ENCODE peak calls at places on chromosomes 7 and 10, in eight cellular contexts. One of them, this sample, is unnamed.

GRCh38 chr10:89414879-89415821 is 782 bp downstream of the IFIT5 start:
- DNase-seq in brain microvascular endothelial cell: peak
- DNase-seq in fibroblast of villous mesenchyme: peak
- DNase-seq in H9: peak
- DNase-seq in esophagus squamous epithelium: no peak
- DNase-seq in CD4-positive, alpha-beta T cell: peak
- DNase-seq in H1: peak
- DNase-seq in OCI-LY7: no peak
- DNase-seq in this sample: peak

GRCh38 chr10:123269017-123269552 is 114.9 kb downstream of the BUB3 start:
- DNase-seq in H9: no peak
- DNase-seq in brain microvascular endothelial cell: no peak
- DNase-seq in CD4-positive, alpha-beta T cell: no peak
- DNase-seq in OCI-LY7: no peak
- DNase-seq in H1: no peak
- DNase-seq in esophagus squamous epithelium: no peak
- DNase-seq in fibroblast of villous mesenchyme: no peak
- DNase-seq in this sample: no peak

GRCh38 chr7:27929127-27929526 is 189.2 kb downstream of the TAX1BP1 start:
- DNase-seq in H9: no peak
- DNase-seq in CD4-positive, alpha-beta T cell: no peak
- DNase-seq in H1: no peak
- DNase-seq in fibroblast of villous mesenchyme: no peak
- DNase-seq in OCI-LY7: no peak
- DNase-seq in esophagus squamous epithelium: no peak
- DNase-seq in brain microvascular endothelial cell: no peak
- DNase-seq in this sample: no peak

GRCh38 chr7:155974186-155974897 is 162.1 kb upstream of the SHH start:
- DNase-seq in H9: peak
- DNase-seq in esophagus squamous epithelium: no peak
- DNase-seq in fibroblast of villous mesenchyme: no peak
- DNase-seq in brain microvascular endothelial cell: no peak
- DNase-seq in H1: no peak
- DNase-seq in OCI-LY7: no peak
- DNase-seq in CD4-positive, alpha-beta T cell: no peak
- DNase-seq in this sample: no peak

GRCh38 chr7:5702876-5703571 is 78.4 kb downstream of the RNF216 start:
- DNase-seq in brain microvascular endothelial cell: peak
- DNase-seq in esophagus squamous epithelium: no peak
- DNase-seq in H1: no peak
- DNase-seq in CD4-positive, alpha-beta T cell: no peak
- DNase-seq in fibroblast of villous mesenchyme: no peak
- DNase-seq in OCI-LY7: no peak
- DNase-seq in H9: no peak
- DNase-seq in this sample: peak

GRCh38 chr7:65509368-65510186 is 135.9 kb downstream of the ZNF92 start:
- DNase-seq in H9: no peak
- DNase-seq in brain microvascular endothelial cell: no peak
- DNase-seq in fibroblast of villous mesenchyme: no peak
- DNase-seq in esophagus squamous epithelium: no peak
- DNase-seq in OCI-LY7: peak
- DNase-seq in CD4-positive, alpha-beta T cell: no peak
- DNase-seq in H1: peak
- DNase-seq in this sample: no peak

GRCh38 chr7:1514407-1514806 is 10.2 kb upstream of the INTS1 start:
- DNase-seq in H9: no peak
- DNase-seq in esophagus squamous epithelium: no peak
- DNase-seq in fibroblast of villous mesenchyme: no peak
- DNase-seq in brain microvascular endothelial cell: no peak
- DNase-seq in H1: no peak
- DNase-seq in CD4-positive, alpha-beta T cell: no peak
- DNase-seq in OCI-LY7: no peak
- DNase-seq in this sample: no peak

GRCh38 chr10:68625316-68625921 is 65.3 kb downstream of the TET1 start:
- DNase-seq in brain microvascular endothelial cell: no peak
- DNase-seq in CD4-positive, alpha-beta T cell: no peak
- DNase-seq in esophagus squamous epithelium: no peak
- DNase-seq in H9: no peak
- DNase-seq in H1: no peak
- DNase-seq in fibroblast of villous mesenchyme: peak
- DNase-seq in OCI-LY7: peak
- DNase-seq in this sample: no peak

GRCh38 chr7:113083834-113084498 is 2.7 kb downstream of the GPR85 start:
- DNase-seq in fibroblast of villous mesenchyme: no peak
- DNase-seq in esophagus squamous epithelium: no peak
- DNase-seq in brain microvascular endothelial cell: no peak
- DNase-seq in H9: no peak
- DNase-seq in H1: no peak
- DNase-seq in OCI-LY7: no peak
- DNase-seq in CD4-positive, alpha-beta T cell: no peak
- DNase-seq in this sample: no peak

GRCh38 chr10:86795353-86795752 is 38.9 kb downstream of the BMPR1A start:
- DNase-seq in OCI-LY7: no peak
- DNase-seq in CD4-positive, alpha-beta T cell: no peak
- DNase-seq in H9: no peak
- DNase-seq in fibroblast of villous mesenchyme: peak
- DNase-seq in brain microvascular endothelial cell: peak
- DNase-seq in esophagus squamous epithelium: no peak
- DNase-seq in H1: no peak
- DNase-seq in this sample: peak

GRCh38 chr7:26700893-26701292 is 163.5 kb downstream of the SKAP2 start:
- DNase-seq in CD4-positive, alpha-beta T cell: no peak
- DNase-seq in esophagus squamous epithelium: no peak
- DNase-seq in OCI-LY7: no peak
- DNase-seq in H1: no peak
- DNase-seq in H9: no peak
- DNase-seq in brain microvascular endothelial cell: no peak
- DNase-seq in fibroblast of villous mesenchyme: no peak
- DNase-seq in this sample: no peak

GRCh38 chr10:7123719-7124118 is 287.1 kb downstream of the SFMBT2 start:
- DNase-seq in OCI-LY7: no peak
- DNase-seq in H9: no peak
- DNase-seq in esophagus squamous epithelium: no peak
- DNase-seq in brain microvascular endothelial cell: no peak
- DNase-seq in fibroblast of villous mesenchyme: no peak
- DNase-seq in CD4-positive, alpha-beta T cell: no peak
- DNase-seq in H1: no peak
- DNase-seq in this sample: no peak

GRCh38 chr7:9071160-9071762 is 637.9 kb downstream of the NXPH1 start:
- DNase-seq in OCI-LY7: no peak
- DNase-seq in H1: no peak
- DNase-seq in fibroblast of villous mesenchyme: no peak
- DNase-seq in H9: no peak
- DNase-seq in CD4-positive, alpha-beta T cell: no peak
- DNase-seq in esophagus squamous epithelium: no peak
- DNase-seq in brain microvascular endothelial cell: no peak
- DNase-seq in this sample: no peak

GRCh38 chr7:32670105-32670504 is 174.8 kb downstream of the AVL9 start:
- DNase-seq in OCI-LY7: no peak
- DNase-seq in esophagus squamous epithelium: no peak
- DNase-seq in brain microvascular endothelial cell: peak
- DNase-seq in H1: no peak
- DNase-seq in H9: no peak
- DNase-seq in CD4-positive, alpha-beta T cell: no peak
- DNase-seq in fibroblast of villous mesenchyme: peak
- DNase-seq in this sample: peak

GRCh38 chr7:22885824-22886255 is 63.2 kb upstream of the TOMM7 start:
- DNase-seq in esophagus squamous epithelium: no peak
- DNase-seq in H9: no peak
- DNase-seq in OCI-LY7: peak
- DNase-seq in brain microvascular endothelial cell: no peak
- DNase-seq in H1: no peak
- DNase-seq in CD4-positive, alpha-beta T cell: peak
- DNase-seq in fibroblast of villous mesenchyme: no peak
- DNase-seq in this sample: no peak

GRCh38 chr7:82141427-82141826 is 302.1 kb downstream of the CACNA2D1 start:
- DNase-seq in H9: no peak
- DNase-seq in CD4-positive, alpha-beta T cell: no peak
- DNase-seq in fibroblast of villous mesenchyme: no peak
- DNase-seq in H1: no peak
- DNase-seq in OCI-LY7: no peak
- DNase-seq in esophagus squamous epithelium: no peak
- DNase-seq in brain microvascular endothelial cell: peak
- DNase-seq in this sample: peak

GRCh38 chr10:77604941-77605351 is 32.7 kb downstream of the KCNMA1 start:
- DNase-seq in H1: no peak
- DNase-seq in brain microvascular endothelial cell: no peak
- DNase-seq in fibroblast of villous mesenchyme: no peak
- DNase-seq in esophagus squamous epithelium: no peak
- DNase-seq in CD4-positive, alpha-beta T cell: no peak
- DNase-seq in H9: no peak
- DNase-seq in OCI-LY7: no peak
- DNase-seq in this sample: no peak

GRCh38 chr7:151834281-151835035 is 42.5 kb downstream of the PRKAG2 start:
- DNase-seq in OCI-LY7: no peak
- DNase-seq in CD4-positive, alpha-beta T cell: no peak
- DNase-seq in brain microvascular endothelial cell: no peak
- DNase-seq in esophagus squamous epithelium: no peak
- DNase-seq in H1: no peak
- DNase-seq in fibroblast of villous mesenchyme: no peak
- DNase-seq in H9: no peak
- DNase-seq in this sample: no peak

GRCh38 chr7:44077681-44078091 is 4.6 kb downstream of the POLM start:
- DNase-seq in H1: no peak
- DNase-seq in OCI-LY7: no peak
- DNase-seq in fibroblast of villous mesenchyme: no peak
- DNase-seq in esophagus squamous epithelium: no peak
- DNase-seq in H9: no peak
- DNase-seq in brain microvascular endothelial cell: no peak
- DNase-seq in CD4-positive, alpha-beta T cell: no peak
- DNase-seq in this sample: no peak

DNA sequence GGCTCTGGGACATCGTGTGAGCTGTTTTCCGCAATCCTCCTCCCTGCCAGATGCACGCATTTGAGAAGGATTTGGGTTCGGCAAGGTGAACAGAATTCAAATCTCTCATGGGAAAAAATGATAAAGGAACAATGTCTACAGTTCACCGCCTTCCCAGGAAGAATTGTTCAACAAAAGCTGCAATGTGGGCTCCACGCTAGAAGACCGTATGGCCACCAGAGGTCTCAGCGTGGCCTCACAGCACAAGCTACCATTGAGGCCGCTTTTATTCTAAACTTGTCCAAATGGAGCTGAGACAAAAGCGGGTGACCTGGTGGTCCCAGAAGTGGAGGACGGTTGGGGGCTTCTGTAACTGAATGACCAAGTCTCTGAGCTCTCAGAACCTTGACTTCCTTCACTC is 733.1 kb downstream of the PARD3 start:
- DNase-seq in fibroblast of villous mesenchyme: no peak
- DNase-seq in CD4-positive, alpha-beta T cell: no peak
- DNase-seq in OCI-LY7: no peak
- DNase-seq in brain microvascular endothelial cell: no peak
- DNase-seq in H1: no peak
- DNase-seq in H9: no peak
- DNase-seq in esophagus squamous epithelium: no peak
- DNase-seq in this sample: no peak
- TF ChIP-seq CTCF in fibroblast of villous mesenchyme: no peak
- TF ChIP-seq CTCF in CD4-positive, alpha-beta T cell: no peak
- TF ChIP-seq CTCF in OCI-LY7: no peak
- TF ChIP-seq CTCF in brain microvascular endothelial cell: peak
- TF ChIP-seq CTCF in H1: peak
- TF ChIP-seq CTCF in H9: peak
- TF ChIP-seq CTCF in esophagus squamous epithelium: no peak
- TF ChIP-seq CTCF in this sample: no peak

GRCh38 chr10:43360086-43360485 is 11.3 kb upstream of the FXYD4 start:
- DNase-seq in brain microvascular endothelial cell: no peak
- DNase-seq in H1: no peak
- DNase-seq in fibroblast of villous mesenchyme: no peak
- DNase-seq in esophagus squamous epithelium: no peak
- DNase-seq in CD4-positive, alpha-beta T cell: no peak
- DNase-seq in OCI-LY7: no peak
- DNase-seq in H9: no peak
- DNase-seq in this sample: no peak

GRCh38 chr10:43361532-43362190 is 9.8 kb upstream of the FXYD4 start:
- DNase-seq in CD4-positive, alpha-beta T cell: no peak
- DNase-seq in fibroblast of villous mesenchyme: no peak
- DNase-seq in brain microvascular endothelial cell: no peak
- DNase-seq in OCI-LY7: no peak
- DNase-seq in H1: no peak
- DNase-seq in H9: no peak
- DNase-seq in esophagus squamous epithelium: no peak
- DNase-seq in this sample: no peak

GRCh38 chr10:43362191-43362839 is 9.1 kb upstream of the FXYD4 start:
- DNase-seq in CD4-positive, alpha-beta T cell: peak
- DNase-seq in brain microvascular endothelial cell: peak
- DNase-seq in H1: peak
- DNase-seq in fibroblast of villous mesenchyme: peak
- DNase-seq in H9: peak
- DNase-seq in OCI-LY7: no peak
- DNase-seq in esophagus squamous epithelium: peak
- DNase-seq in this sample: peak
- TF ChIP-seq CTCF in CD4-positive, alpha-beta T cell: peak
- TF ChIP-seq CTCF in brain microvascular endothelial cell: peak
- TF ChIP-seq CTCF in H1: peak
- TF ChIP-seq CTCF in fibroblast of villous mesenchyme: peak
- TF ChIP-seq CTCF in H9: peak
- TF ChIP-seq CTCF in OCI-LY7: no peak
- TF ChIP-seq CTCF in esophagus squamous epithelium: peak
- TF ChIP-seq CTCF in this sample: peak

DNA sequence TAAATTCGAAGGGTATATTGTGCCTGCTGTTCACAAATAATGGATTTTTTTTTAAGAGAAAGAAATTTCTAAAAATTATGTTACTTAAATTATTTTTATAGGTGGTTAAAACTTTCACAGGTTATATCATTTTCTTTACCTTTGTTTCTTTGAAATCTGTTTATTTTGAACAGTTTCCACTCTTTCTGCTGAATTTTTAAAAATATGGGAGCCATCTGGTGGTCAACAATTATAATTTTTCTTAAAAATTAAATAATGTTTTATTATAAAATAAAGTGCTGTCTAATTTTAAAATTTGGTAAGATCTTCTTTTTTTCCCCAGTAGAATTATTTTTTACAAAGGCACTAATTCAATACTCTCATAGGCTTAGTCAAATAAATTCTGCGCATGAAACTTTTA is 263.9 kb downstream of the ETV1 start:
- DNase-seq in esophagus squamous epithelium: no peak
- DNase-seq in fibroblast of villous mesenchyme: no peak
- DNase-seq in H1: no peak
- DNase-seq in OCI-LY7: no peak
- DNase-seq in H9: no peak
- DNase-seq in CD4-positive, alpha-beta T cell: no peak
- DNase-seq in brain microvascular endothelial cell: no peak
- DNase-seq in this sample: no peak
- TF ChIP-seq CTCF in esophagus squamous epithelium: no peak
- TF ChIP-seq CTCF in fibroblast of villous mesenchyme: peak
- TF ChIP-seq CTCF in H1: no peak
- TF ChIP-seq CTCF in OCI-LY7: no peak
- TF ChIP-seq CTCF in H9: peak
- TF ChIP-seq CTCF in CD4-positive, alpha-beta T cell: no peak
- TF ChIP-seq CTCF in brain microvascular endothelial cell: no peak
- TF ChIP-seq CTCF in this sample: no peak

DNA sequence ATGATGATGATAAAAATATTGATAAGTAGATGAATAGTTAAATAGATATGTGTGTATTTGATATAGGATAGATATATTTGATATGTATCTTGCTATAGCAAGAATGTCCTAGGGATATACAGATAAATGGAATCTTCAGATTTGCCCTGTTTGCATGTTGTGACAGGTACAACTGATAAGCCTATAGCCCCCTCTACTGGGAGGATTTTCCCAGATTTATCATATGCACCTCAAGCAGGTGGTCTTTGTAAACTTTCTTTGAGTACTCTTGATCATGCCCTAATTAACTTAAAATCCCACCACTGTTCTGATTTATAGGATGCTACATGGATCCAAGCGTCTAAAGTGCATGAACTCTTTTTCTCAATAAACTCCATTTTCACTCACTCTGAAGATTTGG is 1050.7 kb downstream of the SORCS3 start:
- DNase-seq in CD4-positive, alpha-beta T cell: no peak
- DNase-seq in OCI-LY7: peak
- DNase-seq in H9: no peak
- DNase-seq in H1: no peak
- DNase-seq in fibroblast of villous mesenchyme: no peak
- DNase-seq in esophagus squamous epithelium: no peak
- DNase-seq in brain microvascular endothelial cell: no peak
- DNase-seq in this sample: peak
- TF ChIP-seq CTCF in CD4-positive, alpha-beta T cell: no peak
- TF ChIP-seq CTCF in OCI-LY7: peak
- TF ChIP-seq CTCF in H9: peak
- TF ChIP-seq CTCF in H1: peak
- TF ChIP-seq CTCF in fibroblast of villous mesenchyme: no peak
- TF ChIP-seq CTCF in esophagus squamous epithelium: no peak
- TF ChIP-seq CTCF in brain microvascular endothelial cell: no peak
- TF ChIP-seq CTCF in this sample: peak

This sample was measured in astrocyte of the spinal cord.